ENCODE peak calls at places on chromosomes 3 and 15, in nine cellular contexts. V is Caki2, C is cardiac muscle cell, Y is cardiac septum, W is fibroblast of lung, O is NCI-H446, Q is omental fat pad, D is astrocyte of the spinal cord, E is body of pancreas. L is an unnamed sample.

GRCh38 chr15:87736921-87737389 is 519.6 kb downstream of the NTRK3 start:
- DNase-seq in D (no peak), Y (no peak), W (no peak), Q (no peak), O (no peak), E (no peak), C (no peak), V (no peak), L (no peak)

GRCh38 chr15:99954361-99955180 is 221.3 kb upstream of the LYSMD4 start:
- DNase-seq in O (no peak), W (peak; percentile 5), V (no peak), Q (no peak), C (no peak), Y (peak; percentile 69), E (peak; percentile 21), D (peak; percentile 29), L (no peak)

GRCh38 chr3:94440767-94441493 is 378.1 kb downstream of the NSUN3 start:
- DNase-seq in W (peak; percentile 73), E (no peak), Y (no peak), D (peak; percentile 81), C (no peak), V (peak; percentile 15), O (no peak), Q (no peak), L (no peak)

GRCh38 chr3:140568842-140569520 is 108.9 kb upstream of the TRIM42 start:
- DNase-seq in V (no peak), O (peak; percentile 74), E (peak; percentile 71), C (no peak), D (no peak), Y (no peak), Q (no peak), W (no peak), L (no peak)

GRCh38 chr15:97114900-97115763 is 784.6 kb downstream of the NR2F2 start:
- DNase-seq in O (no peak), V (no peak), W (no peak), Y (no peak), E (no peak), Q (no peak), C (peak; percentile 38), D (no peak), L (no peak)

GRCh38 chr15:35596261-35596660 is 50.3 kb upstream of the DPH6 start:
- DNase-seq in D (no peak), E (no peak), Q (no peak), O (no peak), C (no peak), Y (no peak), V (no peak), W (no peak), L (no peak)

GRCh38 chr3:21356402-21356801 is 394.6 kb downstream of the ZNF385D start:
- DNase-seq in O (no peak), V (no peak), E (no peak), W (peak; percentile 5), Y (no peak), D (no peak), Q (no peak), C (no peak), L (no peak)

GRCh38 chr3:71584216-71585061 is 911 bp upstream of the FOXP1 start:
- DNase-seq in Y (peak; percentile 77), V (peak; percentile 65), C (peak; percentile 59), E (peak; percentile 49), W (peak; percentile 61), D (peak; percentile 69), Q (no peak), O (no peak), L (no peak)

GRCh38 chr15:90232196-90232595 is 1.5 kb downstream of the CIB1 start:
- DNase-seq in Y (no peak), Q (no peak), V (no peak), D (no peak), W (no peak), C (no peak), E (peak; percentile 26), O (no peak), L (no peak)

GRCh38 chr15:101266034-101266433 is 11.3 kb downstream of the SELENOS start:
- DNase-seq in D (peak; percentile 81), Y (no peak), C (no peak), V (no peak), Q (no peak), O (no peak), W (peak; percentile 75), E (no peak), L (no peak)

GRCh38 chr15:28456476-28457395 is 76.0 kb downstream of the GOLGA8G start:
- DNase-seq in C (no peak), V (no peak), O (no peak), E (peak; percentile 5), Y (peak; percentile 77), Q (no peak), D (peak; percentile 0), W (no peak), L (no peak)

GRCh38 chr3:26015752-26016151 is 225.9 kb downstream of the OXSM start:
- DNase-seq in D (no peak), O (no peak), C (no peak), V (no peak), Y (no peak), E (no peak), Q (no peak), W (no peak), L (no peak)

GRCh38 chr3:100972867-100973266 is 20.4 kb downstream of the ABI3BP start:
- DNase-seq in V (no peak), Q (no peak), Y (no peak), O (no peak), D (no peak), E (no peak), W (no peak), C (no peak), L (no peak)

GRCh38 chr3:73624363-73625123 is at the start of gene PDZRN3:
- DNase-seq in Y (peak; percentile 87), D (peak; percentile 71), V (peak; percentile 47), E (peak; percentile 77), C (peak; percentile 82), O (peak; percentile 57), W (peak; percentile 75), Q (no peak), L (peak; percentile 40)

GRCh38 chr15:97902140-97902780 is 58.2 kb upstream of the ARRDC4 start:
- DNase-seq in W (no peak), D (no peak), E (no peak), O (no peak), C (no peak), V (peak; percentile 7), Y (no peak), Q (no peak), L (no peak)

GRCh38 chr3:58996730-58997129 is 53.1 kb downstream of the CFAP20DC start:
- DNase-seq in O (no peak), V (no peak), Q (no peak), D (no peak), W (no peak), C (no peak), Y (no peak), E (no peak), L (no peak)

GRCh38 chr15:29952245-29952644 is 130.0 kb upstream of the TJP1 start:
- DNase-seq in C (no peak), V (no peak), Y (no peak), D (peak; percentile 56), E (peak; percentile 17), O (peak; percentile 59), Q (no peak), W (no peak), L (no peak)